ENCODE peak calls at places on chromosomes 16 and 17, in seven cellular contexts. A, R, I, C, U, T and V are unnamed samples.

GRCh38 chr17:83203472-83204221 is 124.2 kb downstream of the METRNL start:
- DNase-seq in I (no peak), R (peak; percentile 19), C (no peak), U (no peak), T (no peak), A (no peak), V (no peak)

GRCh38 chr16:72889616-72890235 is 158.2 kb downstream of the ZFHX3 start:
- DNase-seq in I (no peak), U (no peak), T (no peak), R (no peak), C (no peak), A (no peak), V (no peak)

GRCh38 chr17:34443832-34444469 is 80.9 kb upstream of the CCL1 start:
- DNase-seq in A (no peak), T (no peak), I (peak; percentile 65), R (no peak), C (peak; percentile 73), U (no peak), V (peak; percentile 44)

GRCh38 chr17:50947844-50948514 is 81.8 kb upstream of the TOB1 start:
- DNase-seq in R (no peak), A (peak; percentile 87), T (no peak), C (no peak), I (peak; percentile 56), U (no peak), V (no peak)

GRCh38 chr17:73342549-73343167 is 30.9 kb upstream of the CDC42EP4 start:
- DNase-seq in A (no peak), R (no peak), I (peak; percentile 97), T (no peak), C (peak; percentile 70), U (no peak), V (no peak)

GRCh38 chr17:77331161-77331864 is 190.5 kb downstream of the SEC14L1 start:
- DNase-seq in T (peak; percentile 98), R (peak; percentile 92), C (peak; percentile 94), U (peak; percentile 86), A (peak; percentile 93), I (peak; percentile 95), V (peak; percentile 95)

GRCh38 chr16:58001781-58002410 is 689 bp downstream of the USB1 start:
- DNase-seq in C (no peak), R (no peak), U (no peak), I (no peak), A (no peak), T (no peak), V (no peak)

GRCh38 chr17:69474171-69474831 is 59.8 kb downstream of the MAP2K6 start:
- DNase-seq in A (no peak), T (no peak), U (no peak), C (peak; percentile 58), I (no peak), R (no peak), V (no peak)

GRCh38 chr16:84228321-84228838 is 11.4 kb downstream of the KCNG4 start:
- DNase-seq in A (peak; percentile 51), C (peak; percentile 31), I (peak; percentile 97), T (no peak), U (no peak), R (peak; percentile 71), V (no peak)

GRCh38 chr16:78727536-78727935 is 628.1 kb downstream of the WWOX start:
- DNase-seq in C (no peak), T (no peak), I (no peak), A (no peak), R (no peak), U (no peak), V (no peak)

GRCh38 chr17:81599719-81600486 is 37.0 kb downstream of the NPLOC4 start:
- DNase-seq in R (no peak), U (no peak), C (no peak), A (no peak), T (no peak), I (no peak), V (no peak)

GRCh38 chr17:50950002-50950877 is 84.1 kb upstream of the TOB1 start:
- DNase-seq in I (peak; percentile 92), T (peak; percentile 66), R (peak; percentile 88), C (peak; percentile 69), A (peak; percentile 80), U (peak; percentile 31), V (peak; percentile 87)

GRCh38 chr16:12767897-12768296 is 35.8 kb downstream of the CPPED1 start:
- DNase-seq in U (no peak), T (no peak), C (no peak), I (no peak), R (no peak), A (no peak), V (no peak)